ENCODE peak calls at places on chromosomes 3 and 15, in seven cellular contexts. L is posterior cingulate gyrus; X is SW 1271; T is body of pancreas; E is activated CD8-positive, alpha-beta T cell treated with anti-CD3 and anti-CD28 coated beads, Interleukin-2, amount 10 ng/mL, durations not matched to agents 7 days and 5 days; A is HuH-7.5; C is lower leg skin. O is an unnamed sample.

GRCh38 chr15:67796728-67797127 is 28.6 kb upstream of the SKOR1 start:
- DNase-seq in T (no peak), A (no peak), E (no peak), X (no peak), C (no peak), L (no peak), O (no peak)

GRCh38 chr3:139241783-139242182 is 102.0 kb upstream of the MRPS22 start:
- DNase-seq in T (no peak), E (no peak), X (no peak), C (no peak), L (no peak), A (no peak), O (no peak)

GRCh38 chr3:52021869-52022268 is 26.2 kb upstream of the RPL29 start:
- DNase-seq in X (no peak), A (no peak), C (no peak), E (no peak), L (no peak), T (peak), O (no peak)

GRCh38 chr15:75360391-75360790 is 8.0 kb downstream of the MAN2C1 start:
- DNase-seq in A (no peak), X (no peak), E (no peak), T (no peak), C (no peak), L (no peak), O (no peak)

GRCh38 chr3:174168538-174169254 is 690.4 kb upstream of the NAALADL2 start:
- DNase-seq in T (no peak), X (no peak), E (no peak), C (no peak), A (no peak), L (no peak), O (no peak)

GRCh38 chr15:93037341-93038063 is 51.5 kb downstream of the RGMA start:
- DNase-seq in A (peak), C (no peak), L (peak), T (no peak), X (no peak), E (no peak), O (no peak)

GRCh38 chr3:77240072-77240650 is 200.3 kb downstream of the ROBO2 start:
- DNase-seq in L (no peak), E (no peak), A (no peak), X (no peak), C (no peak), T (no peak), O (no peak)

GRCh38 chr3:99509224-99509623 is 129.2 kb upstream of the COL8A1 start:
- DNase-seq in T (no peak), L (no peak), A (no peak), C (no peak), X (no peak), E (no peak), O (no peak)

GRCh38 chr15:42456971-42457370 is 34.0 kb downstream of the ZNF106 start:
- DNase-seq in A (no peak), X (no peak), C (no peak), L (no peak), T (no peak), E (no peak), O (no peak)

GRCh38 chr3:187368251-187368733 is at the start of gene RTP4:
- DNase-seq in E (peak), L (peak), T (peak), A (no peak), C (no peak), X (no peak), O (no peak)

GRCh38 chr3:71926690-71927089 is 141.7 kb upstream of the PROK2 start:
- DNase-seq in E (no peak), L (no peak), T (no peak), C (no peak), A (no peak), X (no peak), O (no peak)

GRCh38 chr3:72446406-72447058 is 401.7 kb downstream of the SHQ1 start:
- DNase-seq in C (peak), E (peak), L (peak), A (no peak), T (no peak), X (no peak), O (no peak)

GRCh38 chr15:57160823-57161560 is 215.3 kb upstream of the CGNL1 start:
- DNase-seq in C (no peak), T (no peak), L (no peak), A (no peak), X (peak), E (no peak), O (no peak)

GRCh38 chr3:4593014-4593413 is 99.9 kb downstream of the ITPR1 start:
- DNase-seq in L (no peak), A (no peak), E (no peak), C (no peak), T (no peak), X (no peak), O (no peak)

GRCh38 chr15:74275957-74276356 is 39.8 kb downstream of the CCDC33 start:
- DNase-seq in A (no peak), T (no peak), E (no peak), C (no peak), L (no peak), X (no peak), O (no peak)

GRCh38 chr3:79497447-79498111 is 270.2 kb downstream of the ROBO1 start:
- DNase-seq in A (no peak), L (no peak), T (no peak), C (no peak), E (no peak), X (no peak), O (no peak)

GRCh38 chr3:130529816-130530215 is 12.8 kb downstream of the COL6A6 start:
- DNase-seq in C (no peak), X (no peak), A (no peak), L (no peak), E (no peak), T (no peak), O (no peak)

GRCh38 chr3:141227752-141228151 is 3.9 kb upstream of the PXYLP1 start:
- DNase-seq in T (no peak), C (no peak), L (no peak), X (no peak), A (no peak), E (no peak), O (no peak)

GRCh38 chr3:181724432-181724740 is 12.7 kb downstream of the SOX2 start:
- DNase-seq in T (no peak), A (no peak), L (no peak), E (no peak), X (no peak), C (no peak), O (no peak)

GRCh38 chr3:172094621-172095557 is 55.5 kb downstream of the FNDC3B start:
- DNase-seq in E (peak), X (no peak), A (no peak), C (no peak), T (no peak), L (no peak), O (no peak)

GRCh38 chr3:97291901-97292300 is 472.7 kb upstream of the ARL6 start:
- DNase-seq in X (no peak), T (no peak), L (no peak), C (no peak), E (no peak), A (no peak), O (no peak)

GRCh38 chr3:146747928-146748327 is 142.8 kb upstream of the PLSCR5 start:
- DNase-seq in E (no peak), L (no peak), A (no peak), C (no peak), T (no peak), X (no peak), O (no peak)

GRCh38 chr3:181613191-181613590 is 98.5 kb upstream of the SOX2 start:
- DNase-seq in T (no peak), X (no peak), L (no peak), A (no peak), E (no peak), C (no peak), O (no peak)

GRCh38 chr3:134985841-134986520 is 190.9 kb downstream of the EPHB1 start:
- DNase-seq in C (no peak), A (no peak), X (no peak), L (no peak), T (no peak), E (no peak), O (no peak)

GRCh38 chr3:133038731-133039398 is 674 bp downstream of the TMEM108 start:
- DNase-seq in X (no peak), E (no peak), T (peak), A (no peak), C (no peak), L (peak), O (no peak)

GRCh38 chr3:48190911-48191310 is 2.7 kb upstream of the CDC25A start:
- DNase-seq in X (no peak), T (no peak), E (no peak), L (no peak), A (peak), C (no peak), O (no peak)

GRCh38 chr3:22759636-22760310 is 443.4 kb upstream of the UBE2E2 start:
- DNase-seq in T (no peak), E (no peak), C (no peak), A (no peak), L (no peak), X (no peak), O (no peak)

GRCh38 chr3:104323226-104323625 is 1043.5 kb upstream of the ALCAM start:
- DNase-seq in A (no peak), C (no peak), E (no peak), X (no peak), T (no peak), L (no peak), O (no peak)

GRCh38 chr3:136343446-136343845 is 93.3 kb downstream of the PCCB start:
- DNase-seq in E (no peak), X (no peak), T (no peak), L (no peak), A (peak), C (no peak), O (no peak)

GRCh38 chr3:175941352-175941751 is 1082.2 kb downstream of the NAALADL2 start:
- DNase-seq in E (no peak), X (no peak), T (no peak), C (no peak), A (peak), L (no peak), O (no peak)

GRCh38 chr15:98734472-98735284 is 86.3 kb downstream of the IGF1R start:
- DNase-seq in L (no peak), X (no peak), A (peak), E (no peak), C (no peak), T (no peak), O (no peak)

GRCh38 chr3:101261506-101261905 is 58.9 kb downstream of the IMPG2 start:
- DNase-seq in T (no peak), X (no peak), C (no peak), L (no peak), E (no peak), A (no peak), O (no peak)

GRCh38 chr3:136634821-136635220 is 117.4 kb downstream of the STAG1 start:
- DNase-seq in E (no peak), A (no peak), T (no peak), L (no peak), C (no peak), X (no peak), O (no peak)

GRCh38 chr15:93955197-93955596 is 276.2 kb upstream of the MCTP2 start:
- DNase-seq in A (no peak), C (no peak), X (no peak), L (no peak), E (no peak), T (no peak), O (no peak)

GRCh38 chr15:84982301-84982920 is 755 bp downstream of the PDE8A start:
- DNase-seq in L (peak), C (peak), T (peak), E (peak), X (no peak), A (peak), O (peak)

GRCh38 chr15:62618432-62618831 is 424.1 kb upstream of the TPM1 start:
- DNase-seq in A (no peak), C (no peak), E (no peak), L (no peak), X (peak), T (no peak), O (no peak)